ENCODE peak calls at places on chromosomes 4 and X, in six cellular contexts. One of them, this sample, is unnamed. For H3K4me1, the result is how much of the 10 kb centered on the place peaks cover.

GRCh38 chrX:34112459-34112858 is 19.7 kb downstream of the FAM47A start:
- DNase-seq in psoas muscle: no peak
- DNase-seq in CD4-positive, CD25-positive, alpha-beta regulatory T cell: no peak
- DNase-seq in aorta: no peak
- DNase-seq in endodermal cell: no peak
- DNase-seq in adipocyte: no peak
- DNase-seq in this sample: no peak

GRCh38 chr4:87843936-87844335 is 11.2 kb downstream of the MEPE start:
- DNase-seq in adipocyte: peak
- DNase-seq in aorta: no peak
- DNase-seq in endodermal cell: no peak
- DNase-seq in psoas muscle: no peak
- DNase-seq in CD4-positive, CD25-positive, alpha-beta regulatory T cell: no peak
- DNase-seq in this sample: no peak

GRCh38 chrX:120761810-120762209 is 113.9 kb downstream of the CT47B1 start:
- DNase-seq in adipocyte: peak
- DNase-seq in CD4-positive, CD25-positive, alpha-beta regulatory T cell: no peak
- DNase-seq in aorta: no peak
- DNase-seq in psoas muscle: no peak
- DNase-seq in endodermal cell: no peak
- DNase-seq in this sample: no peak

GRCh38 chr4:82381661-82382284 is 8.0 kb upstream of the HNRNPD start:
- DNase-seq in endodermal cell: no peak
- DNase-seq in adipocyte: no peak
- DNase-seq in psoas muscle: no peak
- DNase-seq in CD4-positive, CD25-positive, alpha-beta regulatory T cell: no peak
- DNase-seq in aorta: no peak
- DNase-seq in this sample: no peak

GRCh38 chrX:127884921-127885320 is 167.3 kb downstream of the ACTRT1 start:
- DNase-seq in aorta: no peak
- DNase-seq in psoas muscle: no peak
- DNase-seq in endodermal cell: no peak
- DNase-seq in CD4-positive, CD25-positive, alpha-beta regulatory T cell: no peak
- DNase-seq in adipocyte: no peak
- DNase-seq in this sample: no peak

GRCh38 chr4:15186826-15187225 is 184.5 kb downstream of the CPEB2 start:
- DNase-seq in endodermal cell: no peak
- DNase-seq in CD4-positive, CD25-positive, alpha-beta regulatory T cell: no peak
- DNase-seq in aorta: no peak
- DNase-seq in psoas muscle: no peak
- DNase-seq in adipocyte: no peak
- DNase-seq in this sample: no peak

GRCh38 chr4:649751-650310 is 24.2 kb downstream of the ATP5ME start:
- DNase-seq in psoas muscle: peak
- DNase-seq in aorta: no peak
- DNase-seq in endodermal cell: no peak
- DNase-seq in CD4-positive, CD25-positive, alpha-beta regulatory T cell: no peak
- DNase-seq in adipocyte: no peak
- DNase-seq in this sample: no peak

GRCh38 chr4:113069212-113069892 is 19.9 kb downstream of the ANK2 start:
- DNase-seq in endodermal cell: no peak
- DNase-seq in psoas muscle: no peak
- DNase-seq in adipocyte: peak
- DNase-seq in aorta: no peak
- DNase-seq in CD4-positive, CD25-positive, alpha-beta regulatory T cell: no peak
- DNase-seq in this sample: no peak

GRCh38 chr4:46656071-46656470 is 253.0 kb downstream of the COX7B2 start:
- DNase-seq in CD4-positive, CD25-positive, alpha-beta regulatory T cell: no peak
- DNase-seq in psoas muscle: no peak
- DNase-seq in aorta: no peak
- DNase-seq in adipocyte: no peak
- DNase-seq in endodermal cell: no peak
- DNase-seq in this sample: no peak

GRCh38 chr4:170386974-170387373 is 297.2 kb upstream of the AADAT start:
- DNase-seq in aorta: no peak
- DNase-seq in endodermal cell: no peak
- DNase-seq in CD4-positive, CD25-positive, alpha-beta regulatory T cell: no peak
- DNase-seq in adipocyte: peak
- DNase-seq in psoas muscle: no peak
- DNase-seq in this sample: no peak

GRCh38 chr4:25769251-25769650 is 93.5 kb downstream of the SEL1L3 start:
- DNase-seq in aorta: no peak
- DNase-seq in endodermal cell: no peak
- DNase-seq in adipocyte: peak
- DNase-seq in CD4-positive, CD25-positive, alpha-beta regulatory T cell: no peak
- DNase-seq in psoas muscle: no peak
- DNase-seq in this sample: no peak

GRCh38 chr4:138650917-138651564 is 364.5 kb upstream of the NOCT start:
- DNase-seq in psoas muscle: no peak
- DNase-seq in adipocyte: peak
- DNase-seq in aorta: no peak
- DNase-seq in endodermal cell: no peak
- DNase-seq in CD4-positive, CD25-positive, alpha-beta regulatory T cell: no peak
- DNase-seq in this sample: no peak

GRCh38 chr4:120664851-120665250 is 257.7 kb downstream of the PRDM5 start:
- DNase-seq in psoas muscle: no peak
- DNase-seq in CD4-positive, CD25-positive, alpha-beta regulatory T cell: no peak
- DNase-seq in aorta: no peak
- DNase-seq in adipocyte: no peak
- DNase-seq in endodermal cell: no peak
- DNase-seq in this sample: no peak

GRCh38 chr4:19285146-19285545 is 966.6 kb upstream of the SLIT2 start:
- DNase-seq in adipocyte: no peak
- DNase-seq in endodermal cell: no peak
- DNase-seq in aorta: no peak
- DNase-seq in CD4-positive, CD25-positive, alpha-beta regulatory T cell: no peak
- DNase-seq in psoas muscle: no peak
- DNase-seq in this sample: no peak

GRCh38 chr4:75545526-75545925 is 10.3 kb upstream of the ODAPH start:
- DNase-seq in CD4-positive, CD25-positive, alpha-beta regulatory T cell: no peak
- DNase-seq in endodermal cell: no peak
- DNase-seq in aorta: no peak
- DNase-seq in adipocyte: peak
- DNase-seq in psoas muscle: no peak
- DNase-seq in this sample: no peak

GRCh38 chrX:13694359-13694758 is 5.4 kb downstream of the RAB9A start:
- DNase-seq in endodermal cell: no peak
- DNase-seq in psoas muscle: no peak
- DNase-seq in adipocyte: peak
- DNase-seq in aorta: no peak
- DNase-seq in CD4-positive, CD25-positive, alpha-beta regulatory T cell: no peak
- DNase-seq in this sample: no peak

GRCh38 chrX:118855681-118856310 is 32.2 kb downstream of the ZCCHC12 start:
- DNase-seq in adipocyte: no peak
- DNase-seq in aorta: no peak
- DNase-seq in CD4-positive, CD25-positive, alpha-beta regulatory T cell: no peak
- DNase-seq in endodermal cell: no peak
- DNase-seq in psoas muscle: no peak
- DNase-seq in this sample: no peak

GRCh38 chrX:129655547-129656248 is 942 bp upstream of the APLN start:
- DNase-seq in psoas muscle: no peak
- DNase-seq in aorta: no peak
- DNase-seq in adipocyte: no peak
- DNase-seq in CD4-positive, CD25-positive, alpha-beta regulatory T cell: no peak
- DNase-seq in endodermal cell: peak
- DNase-seq in this sample: peak

GRCh38 chrX:116240446-116240845 is 69.9 kb downstream of the AGTR2 start:
- DNase-seq in aorta: no peak
- DNase-seq in psoas muscle: no peak
- DNase-seq in endodermal cell: no peak
- DNase-seq in adipocyte: no peak
- DNase-seq in CD4-positive, CD25-positive, alpha-beta regulatory T cell: no peak
- DNase-seq in this sample: no peak

GRCh38 chrX:121642415-121642814 is 595.0 kb downstream of the GLUD2 start:
- DNase-seq in endodermal cell: no peak
- DNase-seq in adipocyte: peak
- DNase-seq in psoas muscle: no peak
- DNase-seq in aorta: no peak
- DNase-seq in CD4-positive, CD25-positive, alpha-beta regulatory T cell: no peak
- DNase-seq in this sample: no peak

GRCh38 chr4:25621027-25621930 is 34.4 kb upstream of the SLC34A2 start:
- DNase-seq in aorta: peak
- DNase-seq in psoas muscle: no peak
- DNase-seq in adipocyte: no peak
- DNase-seq in CD4-positive, CD25-positive, alpha-beta regulatory T cell: no peak
- DNase-seq in endodermal cell: peak
- DNase-seq in this sample: no peak

GRCh38 chrX:153829799-153830631 is at the start of gene PDZD4:
- DNase-seq in CD4-positive, CD25-positive, alpha-beta regulatory T cell: no peak
- DNase-seq in adipocyte: peak
- DNase-seq in aorta: peak
- DNase-seq in psoas muscle: no peak
- DNase-seq in endodermal cell: peak
- DNase-seq in this sample: no peak

GRCh38 chr4:1762264-1763010 is 30.7 kb upstream of the FGFR3 start:
- DNase-seq in CD4-positive, CD25-positive, alpha-beta regulatory T cell: no peak
- DNase-seq in endodermal cell: no peak
- DNase-seq in psoas muscle: no peak
- DNase-seq in adipocyte: no peak
- DNase-seq in aorta: no peak
- DNase-seq in this sample: no peak

GRCh38 chr4:118813561-118813960 is 22.4 kb downstream of the SEC24D start:
- DNase-seq in aorta: no peak
- DNase-seq in endodermal cell: no peak
- DNase-seq in adipocyte: no peak
- DNase-seq in psoas muscle: no peak
- DNase-seq in CD4-positive, CD25-positive, alpha-beta regulatory T cell: no peak
- DNase-seq in this sample: no peak
- H3K4me1 ChIP-seq in aorta: under half
- H3K4me1 ChIP-seq in endodermal cell: under half
- H3K4me1 ChIP-seq in adipocyte: under half
- H3K4me1 ChIP-seq in psoas muscle: under half
- H3K4me1 ChIP-seq in CD4-positive, CD25-positive, alpha-beta regulatory T cell: under half
- H3K4me1 ChIP-seq in this sample: under half

GRCh38 chrX:40077906-40078305 is 19.9 kb downstream of the BCOR start:
- DNase-seq in endodermal cell: no peak
- DNase-seq in psoas muscle: no peak
- DNase-seq in aorta: no peak
- DNase-seq in adipocyte: no peak
- DNase-seq in CD4-positive, CD25-positive, alpha-beta regulatory T cell: no peak
- DNase-seq in this sample: no peak
- H3K4me1 ChIP-seq in endodermal cell: under half
- H3K4me1 ChIP-seq in psoas muscle: under half
- H3K4me1 ChIP-seq in aorta: under half
- H3K4me1 ChIP-seq in adipocyte: under half
- H3K4me1 ChIP-seq in CD4-positive, CD25-positive, alpha-beta regulatory T cell: under half
- H3K4me1 ChIP-seq in this sample: under half

DNA sequence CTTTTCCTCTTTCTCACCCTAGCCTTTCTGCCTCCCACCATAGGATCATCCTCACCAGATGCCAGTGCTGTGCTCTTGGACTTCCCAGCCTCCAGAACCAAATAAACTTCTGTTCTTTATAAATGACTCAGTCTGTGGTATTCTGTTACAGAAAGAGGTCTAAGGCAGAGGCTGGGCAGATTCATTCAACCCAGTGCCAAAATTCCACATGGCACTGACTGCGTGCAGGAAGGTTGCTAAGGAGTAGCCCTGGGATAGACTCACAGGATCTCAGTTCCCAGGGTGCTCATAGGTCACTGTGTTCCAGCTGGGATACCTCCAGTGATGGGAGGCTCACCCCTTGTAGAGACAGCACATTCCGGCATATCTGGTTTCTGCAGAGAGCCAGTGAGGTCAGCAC is 22.0 kb downstream of the SORCS2 start:
- DNase-seq in aorta: no peak
- DNase-seq in CD4-positive, CD25-positive, alpha-beta regulatory T cell: no peak
- DNase-seq in endodermal cell: no peak
- DNase-seq in psoas muscle: no peak
- DNase-seq in adipocyte: no peak
- DNase-seq in this sample: no peak
- H3K4me1 ChIP-seq in aorta: under half
- H3K4me1 ChIP-seq in CD4-positive, CD25-positive, alpha-beta regulatory T cell: under half
- H3K4me1 ChIP-seq in endodermal cell: under half
- H3K4me1 ChIP-seq in psoas muscle: under half
- H3K4me1 ChIP-seq in adipocyte: under half
- H3K4me1 ChIP-seq in this sample: under half

DNA sequence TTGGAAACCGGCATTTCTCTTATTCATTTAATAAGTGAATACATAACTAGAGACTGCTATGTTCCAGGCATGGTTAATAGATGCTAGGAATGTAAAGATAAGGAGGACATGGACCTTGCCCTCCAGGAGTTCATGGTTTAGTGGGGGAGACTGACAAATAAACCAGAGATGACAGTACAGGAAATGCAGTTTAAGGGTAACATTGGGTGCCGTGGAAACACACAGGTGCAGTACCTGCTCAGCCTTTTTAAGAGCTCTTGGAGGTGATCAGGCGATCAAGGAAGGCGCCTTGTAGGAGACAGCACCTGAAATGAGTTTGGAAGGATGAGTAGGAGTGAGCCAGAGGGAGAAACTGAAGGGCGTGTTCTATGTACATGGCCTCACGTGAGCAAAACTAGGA is 145.8 kb downstream of the AASDH start:
- DNase-seq in psoas muscle: no peak
- DNase-seq in aorta: no peak
- DNase-seq in endodermal cell: no peak
- DNase-seq in adipocyte: no peak
- DNase-seq in CD4-positive, CD25-positive, alpha-beta regulatory T cell: no peak
- DNase-seq in this sample: no peak
- H3K4me1 ChIP-seq in psoas muscle: under half
- H3K4me1 ChIP-seq in aorta: under half
- H3K4me1 ChIP-seq in endodermal cell: under half
- H3K4me1 ChIP-seq in adipocyte: under half
- H3K4me1 ChIP-seq in CD4-positive, CD25-positive, alpha-beta regulatory T cell: under half
- H3K4me1 ChIP-seq in this sample: under half

GRCh38 chr4:183177001-183177400 is 77.9 kb downstream of the WWC2 start:
- DNase-seq in psoas muscle: no peak
- DNase-seq in adipocyte: no peak
- DNase-seq in CD4-positive, CD25-positive, alpha-beta regulatory T cell: no peak
- DNase-seq in aorta: no peak
- DNase-seq in endodermal cell: no peak
- DNase-seq in this sample: no peak
- H3K4me1 ChIP-seq in psoas muscle: under half
- H3K4me1 ChIP-seq in adipocyte: under half
- H3K4me1 ChIP-seq in CD4-positive, CD25-positive, alpha-beta regulatory T cell: under half
- H3K4me1 ChIP-seq in aorta: under half
- H3K4me1 ChIP-seq in endodermal cell: under half
- H3K4me1 ChIP-seq in this sample: under half

GRCh38 chr4:157781361-157781760 is 391.5 kb downstream of the GASK1B start:
- DNase-seq in endodermal cell: no peak
- DNase-seq in adipocyte: no peak
- DNase-seq in CD4-positive, CD25-positive, alpha-beta regulatory T cell: no peak
- DNase-seq in psoas muscle: no peak
- DNase-seq in aorta: no peak
- DNase-seq in this sample: no peak
- H3K4me1 ChIP-seq in endodermal cell: under half
- H3K4me1 ChIP-seq in adipocyte: under half
- H3K4me1 ChIP-seq in CD4-positive, CD25-positive, alpha-beta regulatory T cell: under half
- H3K4me1 ChIP-seq in psoas muscle: under half
- H3K4me1 ChIP-seq in aorta: under half
- H3K4me1 ChIP-seq in this sample: under half

GRCh38 chr4:149723065-149723464 is 92.6 kb downstream of the IQCM start:
- DNase-seq in adipocyte: no peak
- DNase-seq in endodermal cell: no peak
- DNase-seq in aorta: no peak
- DNase-seq in CD4-positive, CD25-positive, alpha-beta regulatory T cell: no peak
- DNase-seq in psoas muscle: no peak
- DNase-seq in this sample: no peak
- H3K4me1 ChIP-seq in adipocyte: under half
- H3K4me1 ChIP-seq in endodermal cell: under half
- H3K4me1 ChIP-seq in aorta: under half
- H3K4me1 ChIP-seq in CD4-positive, CD25-positive, alpha-beta regulatory T cell: under half
- H3K4me1 ChIP-seq in psoas muscle: under half
- H3K4me1 ChIP-seq in this sample: under half